ENCODE peak calls at places on chromosome 11, in ten cellular contexts. Z is CD8-positive, alpha-beta memory T cell; T is mesenchymal stem cell; P is GM23248; E is naive thymus-derived CD4-positive, alpha-beta T cell; Y is stomach; C is colonic mucosa; S is body of pancreas; A is heart left ventricle; G is heart right ventricle. R is an unnamed sample. For H3K4me1, the result is how much of the 10 kb centered on the place peaks cover.

GRCh38 chr11:27722117-27722844 is 22.0 kb upstream of the BDNF start:
- DNase-seq in C (no peak), G (no peak), S (peak), Z (no peak), E (no peak), A (no peak), Y (no peak), T (peak), P (peak), R (no peak)

GRCh38 chr11:62391642-62392425 is 27.0 kb upstream of the SCGB1A1 start:
- DNase-seq in T (no peak), Y (no peak), C (no peak), P (no peak), E (no peak), Z (no peak), A (no peak), G (no peak), S (no peak), R (no peak)

GRCh38 chr11:71183878-71184277 is 68.5 kb downstream of the SHANK2 start:
- DNase-seq in P (no peak), S (no peak), C (no peak), Z (no peak), Y (no peak), E (no peak), G (no peak), A (no peak), T (no peak), R (no peak)

GRCh38 chr11:5288912-5289525 is 12.7 kb downstream of the OR51B4 start:
- DNase-seq in A (no peak), G (no peak), S (no peak), Z (no peak), C (no peak), E (no peak), Y (no peak), P (peak), T (peak), R (no peak)

GRCh38 chr11:82796970-82797594 is 63.4 kb upstream of the FAM181B start:
- DNase-seq in A (peak), Y (no peak), C (peak), P (no peak), S (no peak), E (no peak), Z (no peak), T (no peak), G (peak), R (no peak)

GRCh38 chr11:114448749-114449484 is 9.7 kb downstream of the REXO2 start:
- DNase-seq in S (no peak), Z (no peak), A (no peak), T (peak), P (peak), Y (no peak), G (no peak), E (no peak), C (no peak), R (no peak)

GRCh38 chr11:47443028-47443700 is 5.8 kb downstream of the RAPSN start:
- DNase-seq in T (no peak), A (peak), G (no peak), S (no peak), E (no peak), P (no peak), Z (no peak), C (no peak), Y (no peak), R (no peak)

GRCh38 chr11:12472401-12473065 is 95.2 kb downstream of the PARVA start:
- DNase-seq in P (no peak), S (no peak), Y (no peak), C (no peak), G (no peak), A (no peak), E (no peak), T (no peak), Z (no peak), R (no peak)

GRCh38 chr11:117026593-117027330 is 71.5 kb downstream of the SIK3 start:
- DNase-seq in E (no peak), Z (no peak), T (peak), A (no peak), C (no peak), P (peak), S (no peak), Y (no peak), G (no peak), R (no peak)

GRCh38 chr11:63564785-63565350 is 1.7 kb upstream of the PLAAT2 start:
- DNase-seq in Z (no peak), T (no peak), A (no peak), G (no peak), P (no peak), S (no peak), Y (peak), E (no peak), C (peak), R (peak)

GRCh38 chr11:27626269-27626937 is 73.9 kb downstream of the BDNF start:
- DNase-seq in S (no peak), E (no peak), A (no peak), G (no peak), Z (no peak), P (no peak), Y (no peak), C (no peak), T (no peak), R (no peak)

GRCh38 chr11:121722431-121723256 is 269.9 kb upstream of the SORL1-AS1 start:
- DNase-seq in S (peak), G (peak), Y (peak), T (peak), C (peak), A (peak), E (no peak), Z (no peak), P (peak), R (peak)

GRCh38 chr11:110988731-110989130 is 256.8 kb upstream of the POU2AF2 start:
- DNase-seq in S (no peak), C (no peak), G (no peak), Y (no peak), A (no peak), Z (no peak), T (no peak), P (no peak), E (no peak), R (no peak)

GRCh38 chr11:69387409-69387885 is 93.5 kb downstream of the MYEOV start:
- DNase-seq in S (no peak), Z (no peak), C (no peak), A (no peak), G (no peak), Y (no peak), T (no peak), P (no peak), E (no peak), R (no peak)

GRCh38 chr11:64810271-64810890 is at the start of gene MEN1:
- DNase-seq in G (peak), Y (peak), S (peak), E (peak), P (peak), C (peak), Z (peak), A (peak), T (peak), R (peak)

GRCh38 chr11:64810891-64811272 is 531 bp upstream of the MEN1 start:
- DNase-seq in A (no peak), S (peak), T (no peak), G (no peak), E (no peak), P (no peak), C (peak), Y (peak), Z (no peak), R (no peak)

GRCh38 chr11:64805481-64805880 is 2.5 kb upstream of the MAP4K2 start:
- DNase-seq in P (no peak), S (no peak), T (no peak), Z (no peak), C (no peak), A (no peak), E (no peak), Y (no peak), G (no peak), R (no peak)

GRCh38 chr11:64813826-64814225 is 3.5 kb upstream of the MEN1 start:
- DNase-seq in C (no peak), P (no peak), S (peak), T (no peak), Y (no peak), Z (no peak), E (no peak), G (no peak), A (no peak), R (no peak)

DNA sequence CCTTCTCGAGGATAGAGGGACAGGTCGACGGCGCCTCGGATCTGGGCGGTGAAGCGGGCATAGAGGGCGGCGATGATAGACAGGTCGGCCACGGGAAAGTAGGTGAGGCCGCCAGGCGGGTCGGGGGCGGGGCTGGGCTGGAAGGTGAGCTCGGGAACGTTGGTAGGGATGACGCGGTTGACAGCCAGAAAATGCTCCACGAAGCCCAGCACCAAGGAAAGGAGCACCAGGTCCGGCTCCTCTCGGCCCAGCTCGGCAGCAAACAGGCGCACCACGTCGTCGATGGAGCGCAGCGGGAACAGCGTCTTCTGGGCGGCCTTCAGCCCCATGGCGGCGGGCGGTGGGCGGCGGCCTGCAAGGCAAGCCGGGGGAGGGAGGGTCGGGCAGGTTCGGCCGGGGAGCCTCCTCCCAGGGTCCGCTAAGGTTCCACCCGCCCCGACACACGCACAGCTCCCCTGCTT is 540 bp downstream of the MEN1 start:
- DNase-seq in Z (no peak), G (no peak), S (peak), E (no peak), C (peak), Y (peak), A (no peak), P (peak), T (peak), R (no peak)
- H3K4me1 ChIP-seq in Z (under half), G (under half), S (under half), E (under half), C (under half), Y (under half), A (under half), P (under half), T (under half), R (under half)

DNA sequence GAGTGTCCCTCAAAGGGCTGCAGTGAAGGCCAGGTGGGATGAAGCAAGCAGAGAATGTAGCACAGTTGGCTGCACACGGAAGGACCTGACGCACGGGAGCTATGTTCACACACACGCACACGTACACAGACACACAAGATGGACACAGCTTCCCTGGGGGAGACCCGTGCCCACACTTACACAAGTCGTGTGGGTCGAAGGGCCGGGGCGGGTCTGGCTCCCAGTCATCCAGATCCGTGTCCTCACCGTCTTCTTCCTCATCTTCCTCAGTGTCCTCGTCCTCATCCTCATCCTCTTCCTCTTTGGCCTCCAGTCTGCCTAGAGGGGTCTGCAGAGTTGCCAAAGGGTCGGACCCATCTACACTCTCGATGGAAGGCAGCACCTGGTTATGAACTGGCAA is 51.6 kb upstream of the NFRKB start:
- DNase-seq in T (no peak), A (no peak), P (no peak), E (no peak), C (no peak), S (no peak), Y (no peak), G (no peak), Z (no peak), R (no peak)
- H3K4me1 ChIP-seq in T (under half), A (under half), P (under half), E (under half), C (under half), S (under half), Y (under half), G (under half), Z (under half), R (under half)

DNA sequence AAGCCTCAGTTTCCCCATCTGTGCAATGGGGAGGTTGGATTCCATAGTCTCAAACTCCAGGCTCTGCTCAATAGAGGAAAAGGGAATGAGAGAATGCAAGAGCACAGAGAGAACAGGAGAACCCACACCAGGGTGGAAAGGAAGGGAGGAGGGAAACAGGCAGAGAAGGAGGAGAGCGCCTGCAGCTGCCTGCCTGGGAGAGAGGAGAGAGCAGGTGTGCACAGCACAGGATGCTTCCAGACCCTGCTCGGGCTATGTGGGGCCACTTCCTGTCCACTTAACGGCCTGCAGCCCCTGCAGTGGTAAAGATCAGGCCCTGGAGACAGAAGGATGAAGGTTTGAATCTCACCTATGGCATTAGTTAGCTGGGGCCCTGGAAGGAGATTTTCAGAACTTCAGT is 12.3 kb downstream of the LRRC32 start:
- DNase-seq in S (no peak), A (no peak), C (no peak), P (no peak), Z (no peak), E (no peak), Y (no peak), T (no peak), G (no peak), R (no peak)
- H3K4me1 ChIP-seq in S (under half), A (under half), C (under half), P (under half), Z (under half), E (under half), Y (under half), T (under half), G (half or more), R (under half)

GRCh38 chr11:10805741-10806140 is 3.0 kb downstream of the EIF4G2 start:
- DNase-seq in C (no peak), G (no peak), Z (no peak), A (no peak), E (no peak), S (no peak), T (no peak), P (no peak), Y (no peak), R (no peak)
- H3K4me1 ChIP-seq in C (under half), G (under half), Z (half or more), A (under half), E (under half), S (under half), T (under half), P (under half), Y (under half), R (half or more)

GRCh38 chr11:128467610-128468041 is 119.7 kb downstream of the ETS1 start:
- DNase-seq in Y (no peak), A (peak), Z (peak), T (peak), G (peak), C (no peak), S (no peak), P (peak), E (no peak), R (no peak)

GRCh38 chr11:128471138-128471661 is 116.2 kb downstream of the ETS1 start:
- DNase-seq in E (no peak), C (no peak), G (no peak), S (peak), A (peak), P (no peak), Y (no peak), Z (peak), T (no peak), R (no peak)

GRCh38 chr11:128468106-128468505 is 119.3 kb downstream of the ETS1 start:
- DNase-seq in P (peak), E (no peak), G (no peak), Y (no peak), S (no peak), Z (no peak), A (no peak), C (no peak), T (no peak), R (no peak)

GRCh38 chr11:128470081-128470480 is 117.3 kb downstream of the ETS1 start:
- DNase-seq in E (no peak), S (no peak), Y (no peak), Z (peak), C (no peak), A (no peak), T (no peak), P (no peak), G (no peak), R (no peak)

DNA sequence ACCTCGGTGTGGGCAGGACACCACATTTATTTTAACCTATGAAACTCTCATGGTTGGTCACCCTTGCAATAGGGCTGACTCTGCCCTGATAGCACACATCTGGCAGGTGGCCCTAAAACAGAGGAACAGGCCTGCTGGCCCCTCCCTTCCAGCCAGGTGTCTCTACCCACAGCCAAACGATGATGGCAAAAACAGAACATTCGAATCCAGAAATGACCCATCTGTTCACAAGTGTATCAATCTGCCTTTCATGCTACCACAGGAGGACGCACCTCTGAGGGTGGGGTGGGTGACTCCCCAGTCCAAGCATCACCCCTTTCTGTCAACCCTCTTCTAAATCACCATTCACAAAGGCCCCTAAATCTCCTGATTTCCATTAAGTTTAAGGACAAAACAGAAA is 118.1 kb downstream of the ETS1 start:
- DNase-seq in A (no peak), P (no peak), Y (no peak), Z (no peak), E (no peak), G (no peak), T (no peak), C (no peak), S (no peak), R (no peak)
- H3K4me1 ChIP-seq in A (half or more), P (half or more), Y (half or more), Z (half or more), E (half or more), G (half or more), T (under half), C (under half), S (under half), R (half or more)